ENCODE peak calls at places on chromosomes 16 and 17, in four cellular contexts. I is cardiac fibroblast, H is AG09319, C is body of pancreas. G is an unnamed sample.

GRCh38 chr16:46555981-46556380 is 65.2 kb downstream of the SHCBP1 start:
- DNase-seq in C (no peak), I (no peak), H (no peak), G (no peak)

GRCh38 chr16:25011891-25012499 is 3.2 kb downstream of the ARHGAP17 start:
- DNase-seq in I (no peak), H (no peak), C (no peak), G (no peak)

GRCh38 chr16:19396555-19397011 is 21.1 kb upstream of the TMC5 start:
- DNase-seq in C (peak), I (no peak), H (no peak), G (no peak)

GRCh38 chr16:51888534-51888933 is 658.4 kb downstream of the TOX3 start:
- DNase-seq in H (no peak), C (no peak), I (no peak), G (no peak)

GRCh38 chr17:2804912-2805311 is 8.7 kb downstream of the RAP1GAP2 start:
- DNase-seq in H (no peak), C (no peak), I (no peak), G (no peak)

GRCh38 chr17:17398928-17399926 is 77.6 kb upstream of the MED9 start:
- DNase-seq in I (peak), C (no peak), H (no peak), G (no peak)

GRCh38 chr17:76136276-76137025 is 4.6 kb downstream of the FOXJ1 start:
- DNase-seq in C (no peak), H (no peak), I (no peak), G (no peak)

GRCh38 chr16:17329412-17329811 is 141.3 kb downstream of the XYLT1 start:
- DNase-seq in C (no peak), H (no peak), I (no peak), G (no peak)

GRCh38 chr17:10585529-10585928 is 36.1 kb upstream of the MYH2 start:
- DNase-seq in C (no peak), I (no peak), H (no peak), G (no peak)

GRCh38 chr17:47470836-47471235 is 60.1 kb upstream of the NPEPPS start:
- DNase-seq in I (no peak), C (no peak), H (no peak), G (no peak)

GRCh38 chr17:4549781-4550533 is 5.2 kb downstream of the MYBBP1A start:
- DNase-seq in I (no peak), C (no peak), H (no peak), G (no peak)

GRCh38 chr16:3787924-3788661 is 70.8 kb upstream of the TRAP1 start:
- DNase-seq in C (no peak), H (no peak), I (no peak), G (no peak)

GRCh38 chr17:79956853-79957252 is 78.8 kb downstream of the TBC1D16 start:
- DNase-seq in C (no peak), H (no peak), I (no peak), G (no peak)

GRCh38 chr17:2814499-2815341 is 18.5 kb downstream of the RAP1GAP2 start:
- DNase-seq in C (peak), H (no peak), I (no peak), G (no peak)

GRCh38 chr17:29115906-29116651 is 64.1 kb downstream of the MYO18A start:
- DNase-seq in I (peak), H (no peak), C (peak), G (no peak)

GRCh38 chr17:49779730-49780220 is 8.7 kb upstream of the KAT7 start:
- DNase-seq in I (peak), H (peak), C (peak), G (no peak)

GRCh38 chr16:87715658-87716057 is 50.1 kb downstream of the KLHDC4 start:
- DNase-seq in I (no peak), H (no peak), C (no peak), G (no peak)

GRCh38 chr17:28576758-28577465 is at the start of gene ALDOC:
- DNase-seq in I (peak), C (peak), H (peak), G (peak)

GRCh38 chr16:85455534-85455933 is 157.6 kb upstream of the GSE1 start:
- DNase-seq in I (no peak), C (no peak), H (no peak), G (no peak)

GRCh38 chr17:69232650-69233049 is 4.0 kb upstream of the ABCA10 start:
- DNase-seq in C (no peak), I (no peak), H (no peak), G (no peak)

GRCh38 chr17:76732734-76733617 is 4.2 kb downstream of the SRSF2 start:
- DNase-seq in C (no peak), H (no peak), I (peak), G (no peak)

GRCh38 chr16:18983565-18984424 is at the start of gene TMC7:
- DNase-seq in I (peak), C (peak), H (peak), G (peak)

GRCh38 chr17:50834786-50835562 is 412 bp upstream of the WFIKKN2 start:
- DNase-seq in I (peak), C (no peak), H (no peak), G (no peak)

GRCh38 chr17:76276069-76276431 is 10.9 kb downstream of the UBALD2 start:
- DNase-seq in H (no peak), I (no peak), C (no peak), G (no peak)

GRCh38 chr16:71894921-71895678 is at the start of gene IST1:
- DNase-seq in I (peak), H (peak), C (peak), G (peak)

GRCh38 chr16:71893888-71894228 is 1.5 kb upstream of the IST1 start:
- DNase-seq in C (no peak), I (no peak), H (no peak), G (no peak)

GRCh38 chr16:71895679-71896385 is 501 bp downstream of the IST1 start:
- DNase-seq in H (no peak), C (peak), I (peak), G (no peak)

GRCh38 chr16:71896688-71897368 is 1.5 kb downstream of the IST1 start:
- DNase-seq in I (no peak), C (no peak), H (no peak), G (no peak)

DNA sequence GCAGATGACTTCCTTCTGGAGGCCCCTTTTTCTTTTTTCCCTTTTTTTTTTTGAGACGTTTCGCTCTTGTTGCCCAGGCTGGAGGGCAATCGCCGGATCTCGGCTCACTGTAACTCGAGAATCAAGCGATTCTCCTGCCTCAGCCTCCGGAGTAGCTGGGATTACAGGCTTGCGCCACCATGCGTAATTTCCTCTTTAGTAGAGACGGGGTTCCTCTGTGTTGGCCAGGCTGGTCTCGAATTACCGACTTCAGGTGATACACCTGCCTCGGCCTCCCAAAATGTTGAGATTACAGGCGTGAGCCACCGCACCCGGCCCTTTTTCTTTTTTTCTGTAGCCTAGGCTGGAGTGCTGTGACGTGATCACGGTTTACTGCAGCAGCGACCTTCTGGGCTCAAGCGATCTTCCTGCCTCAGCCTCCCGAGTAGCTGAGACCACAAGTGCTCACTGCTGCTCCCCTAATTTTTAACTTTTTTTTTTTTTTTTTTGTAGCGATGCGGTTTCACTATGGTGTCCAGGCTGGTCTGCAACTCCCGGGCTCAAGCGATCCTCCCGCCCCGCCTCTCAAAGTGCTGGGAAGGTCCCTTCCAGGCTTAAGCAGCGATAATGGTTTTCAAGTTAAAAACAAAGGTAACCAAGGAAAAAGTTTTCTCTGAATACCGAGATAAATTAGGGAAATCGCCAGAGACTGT is 956 bp upstream of the IST1 start:
- DNase-seq in C (peak), I (peak), H (no peak), G (peak)
- TF ChIP-seq CTCF in C (no peak), I (no peak), H (peak), G (no peak)

GRCh38 chr16:8936421-8936820 is 27.3 kb downstream of the USP7 start:
- DNase-seq in I (peak), C (peak), H (no peak), G (no peak)
- TF ChIP-seq CTCF in I (peak), C (peak), H (peak), G (no peak)

DNA sequence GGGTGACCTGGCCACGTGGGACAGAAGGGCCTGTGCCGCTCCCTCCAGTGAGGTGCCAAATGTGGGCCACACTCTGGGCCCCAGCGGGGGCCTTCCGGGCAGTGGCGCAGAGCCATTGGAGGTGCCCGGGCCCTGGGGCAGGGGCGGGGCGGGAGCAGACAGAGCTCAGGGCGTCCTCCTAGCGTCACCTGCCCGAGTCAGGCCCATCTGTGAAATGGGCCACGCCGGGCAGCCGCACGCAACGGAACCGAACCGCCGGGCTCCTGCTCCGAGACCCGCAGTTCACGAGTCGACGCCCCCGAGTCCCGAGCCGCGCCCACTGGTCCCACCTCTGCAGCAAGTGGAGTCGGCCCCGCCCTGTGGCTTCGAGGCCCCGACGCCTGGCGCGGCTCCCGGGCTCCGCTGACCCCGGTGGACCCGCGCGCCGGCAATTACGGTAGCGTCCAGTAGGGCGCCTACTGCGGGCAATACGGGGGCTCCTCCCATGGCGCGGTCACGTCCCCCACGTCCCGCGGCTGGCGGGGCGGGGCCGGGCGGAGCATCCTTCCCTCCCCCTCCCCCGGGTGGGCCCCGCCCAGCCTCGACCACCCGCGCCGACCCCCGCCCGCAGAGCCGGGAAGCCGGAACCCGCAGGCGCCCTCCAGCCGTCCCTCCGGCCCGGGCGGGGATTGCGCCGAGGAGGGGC is 1.9 kb downstream of the SLC16A3 start:
- DNase-seq in H (peak), I (peak), C (peak), G (no peak)
- TF ChIP-seq CTCF in H (peak), I (peak), C (peak), G (peak)

GRCh38 chr17:8956521-8956920 is 9.0 kb downstream of the PIK3R5 start:
- DNase-seq in C (no peak), H (no peak), I (no peak), G (no peak)
- TF ChIP-seq CTCF in C (no peak), H (no peak), I (no peak), G (no peak)

GRCh38 chr17:7747586-7747985 is 30.0 kb downstream of the DNAH2 start:
- DNase-seq in C (no peak), I (peak), H (no peak), G (no peak)

GRCh38 chr17:7744416-7744815 is 26.9 kb downstream of the DNAH2 start:
- DNase-seq in C (no peak), H (no peak), I (peak), G (no peak)

GRCh38 chr17:7748098-7748775 is 30.7 kb downstream of the DNAH2 start:
- DNase-seq in I (peak), C (no peak), H (no peak), G (no peak)

GRCh38 chr17:7742729-7743128 is 25.2 kb downstream of the DNAH2 start:
- DNase-seq in H (no peak), I (no peak), C (no peak), G (no peak)

DNA sequence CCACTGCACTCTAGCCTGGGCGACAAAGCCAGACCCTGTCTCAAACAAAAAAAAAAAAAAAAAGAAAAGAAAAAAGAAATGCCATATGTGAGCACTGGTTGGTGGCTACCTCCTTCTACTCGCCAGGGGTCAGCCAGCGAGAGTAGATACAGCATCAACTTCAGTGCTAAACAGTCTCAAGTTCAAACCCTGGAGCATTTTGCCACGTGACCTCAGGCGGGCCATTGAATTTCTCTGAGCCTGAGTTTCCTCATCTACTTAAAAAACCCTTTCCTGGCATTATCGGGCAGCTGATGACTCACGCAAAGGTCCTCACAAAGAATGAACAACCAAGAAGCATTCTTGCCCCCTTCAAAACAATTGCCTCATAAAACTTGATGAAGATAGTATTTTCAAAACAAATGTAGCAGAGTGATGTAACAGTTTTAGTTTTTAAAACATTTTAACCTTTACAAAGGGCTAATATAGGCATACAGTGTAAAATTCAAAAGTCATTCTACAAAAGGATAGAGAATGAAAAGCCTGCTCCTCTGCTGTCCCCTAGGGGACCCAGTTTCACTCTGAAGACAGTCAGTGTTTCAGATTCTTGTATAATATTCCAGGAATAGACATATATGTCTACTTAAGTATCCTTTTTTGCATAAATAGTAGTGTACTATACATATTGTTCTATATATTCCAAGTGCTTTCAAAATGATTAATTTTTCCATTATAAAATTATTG is 28.4 kb downstream of the DNAH2 start:
- DNase-seq in H (peak), C (peak), I (peak), G (peak)
- TF ChIP-seq CTCF in H (peak), C (no peak), I (peak), G (no peak)